ENCODE peak calls at places on chromosome 17, in seven cellular contexts. X, Z, J, R, N, Q and B are unnamed samples. For H3K4me1, the result is how much of the 10 kb centered on the place peaks cover.

GRCh38 chr17:82932146-82933005 is 92.6 kb upstream of the ZNF750 start:
- DNase-seq in X (peak), Z (no peak), J (no peak), R (no peak), N (no peak), Q (peak), B (no peak)

GRCh38 chr17:77329741-77330531 is 189.2 kb downstream of the SEC14L1 start:
- DNase-seq in X (no peak), Z (peak), J (no peak), R (peak), N (no peak), Q (peak), B (peak)

GRCh38 chr17:37743875-37744632 is 805 bp downstream of the HNF1B start:
- DNase-seq in X (no peak), Z (no peak), J (no peak), R (peak), N (peak), Q (peak), B (peak)

GRCh38 chr17:76405607-76405966 is 21.2 kb downstream of the SPHK1 start:
- DNase-seq in X (no peak), Z (no peak), J (no peak), R (no peak), N (no peak), Q (no peak), B (no peak)

GRCh38 chr17:59378621-59379194 is 47.3 kb downstream of the YPEL2 start:
- DNase-seq in X (peak), Z (no peak), J (no peak), R (peak), N (no peak), Q (no peak), B (peak)

GRCh38 chr17:4375039-4375748 is 8.7 kb upstream of the UBE2G1 start:
- DNase-seq in X (no peak), Z (no peak), J (no peak), R (peak), N (no peak), Q (peak), B (peak)

GRCh38 chr17:42287305-42288077 is 807 bp upstream of the STAT5A start:
- DNase-seq in X (no peak), Z (no peak), J (no peak), R (peak), N (peak), Q (peak), B (no peak)

GRCh38 chr17:48636177-48637018 is 10.2 kb upstream of the HOXB9 start:
- DNase-seq in X (peak), Z (peak), J (peak), R (peak), N (peak), Q (peak), B (peak)

GRCh38 chr17:12021604-12022003 is 927 bp downstream of the MAP2K4 start:
- DNase-seq in X (no peak), Z (no peak), J (no peak), R (no peak), N (no peak), Q (no peak), B (peak)

GRCh38 chr17:83085103-83085502 is 5.7 kb downstream of the METRNL start:
- DNase-seq in X (no peak), Z (no peak), J (no peak), R (no peak), N (no peak), Q (no peak), B (no peak)

GRCh38 chr17:5264930-5265329 is 17.2 kb upstream of the RABEP1 start:
- DNase-seq in X (no peak), Z (no peak), J (no peak), R (no peak), N (no peak), Q (peak), B (no peak)

GRCh38 chr17:56936697-56937322 is 23.0 kb upstream of the TRIM25 start:
- DNase-seq in X (no peak), Z (no peak), J (no peak), R (no peak), N (no peak), Q (no peak), B (no peak)

GRCh38 chr17:39923836-39924690 is 3.3 kb downstream of the ORMDL3 start:
- DNase-seq in X (peak), Z (no peak), J (peak), R (no peak), N (no peak), Q (no peak), B (no peak)

GRCh38 chr17:68863091-68863652 is 92.0 kb downstream of the ABCA8 start:
- DNase-seq in X (no peak), Z (no peak), J (no peak), R (no peak), N (no peak), Q (no peak), B (no peak)

GRCh38 chr17:78257810-78258322 is 26.4 kb downstream of the TMEM235 start:
- DNase-seq in X (peak), Z (no peak), J (peak), R (no peak), N (no peak), Q (no peak), B (no peak)

GRCh38 chr17:73293031-73293430 is 18.8 kb downstream of the CDC42EP4 start:
- DNase-seq in X (no peak), Z (no peak), J (no peak), R (no peak), N (no peak), Q (no peak), B (no peak)

GRCh38 chr17:17370711-17371110 is 67.5 kb downstream of the NT5M start:
- DNase-seq in X (no peak), Z (no peak), J (no peak), R (no peak), N (no peak), Q (no peak), B (no peak)

GRCh38 chr17:61338000-61338864 is 61.4 kb upstream of the TBX2 start:
- DNase-seq in X (peak), Z (no peak), J (no peak), R (no peak), N (no peak), Q (no peak), B (no peak)

GRCh38 chr17:17134051-17134951 is 71.8 kb downstream of the PLD6 start:
- DNase-seq in X (no peak), Z (no peak), J (no peak), R (no peak), N (no peak), Q (no peak), B (no peak)

GRCh38 chr17:39152134-39152884 is 872 bp upstream of the PLXDC1 start:
- DNase-seq in X (no peak), Z (no peak), J (no peak), R (peak), N (peak), Q (peak), B (peak)

GRCh38 chr17:31422443-31422842 is 31.0 kb downstream of the RAB11FIP4 start:
- DNase-seq in X (no peak), Z (no peak), J (no peak), R (no peak), N (no peak), Q (no peak), B (no peak)

GRCh38 chr17:61076649-61077048 is 323.0 kb upstream of the TBX2 start:
- DNase-seq in X (peak), Z (no peak), J (no peak), R (no peak), N (no peak), Q (no peak), B (no peak)

GRCh38 chr17:69480197-69480596 is 65.7 kb downstream of the MAP2K6 start:
- DNase-seq in X (no peak), Z (peak), J (no peak), R (no peak), N (no peak), Q (no peak), B (no peak)

GRCh38 chr17:31394544-31394943 is 3.1 kb downstream of the RAB11FIP4 start:
- DNase-seq in X (peak), Z (no peak), J (no peak), R (no peak), N (peak), Q (peak), B (peak)

GRCh38 chr17:81380682-81381518 is 14.4 kb upstream of the BAHCC1 start:
- DNase-seq in X (no peak), Z (no peak), J (no peak), R (no peak), N (no peak), Q (no peak), B (no peak)

GRCh38 chr17:80082403-80083135 is 18.8 kb upstream of the GAA start:
- DNase-seq in X (peak), Z (peak), J (peak), R (peak), N (peak), Q (peak), B (peak)

GRCh38 chr17:41633498-41634197 is 9.3 kb upstream of the KRT17 start:
- DNase-seq in X (no peak), Z (no peak), J (no peak), R (no peak), N (no peak), Q (no peak), B (no peak)

GRCh38 chr17:80971704-80972304 is 19.8 kb upstream of the CHMP6 start:
- DNase-seq in X (no peak), Z (no peak), J (peak), R (no peak), N (no peak), Q (no peak), B (no peak)

GRCh38 chr17:16215002-16215272 is 397 bp downstream of the NCOR1 start:
- DNase-seq in X (no peak), Z (no peak), J (peak), R (peak), N (no peak), Q (peak), B (no peak)

GRCh38 chr17:21194688-21195087 is 19.3 kb downstream of the TMEM11 start:
- DNase-seq in X (peak), Z (no peak), J (peak), R (no peak), N (no peak), Q (no peak), B (no peak)

GRCh38 chr17:31112001-31112661 is 17.4 kb downstream of the NF1 start:
- DNase-seq in X (no peak), Z (no peak), J (no peak), R (no peak), N (no peak), Q (no peak), B (no peak)

GRCh38 chr17:78903101-78903779 is at the start of gene CEP295NL:
- DNase-seq in X (peak), Z (no peak), J (peak), R (no peak), N (no peak), Q (no peak), B (no peak)

GRCh38 chr17:47717845-47718621 is 15.0 kb upstream of the TBX21 start:
- DNase-seq in X (no peak), Z (no peak), J (no peak), R (no peak), N (no peak), Q (no peak), B (no peak)

GRCh38 chr17:46859996-46860395 is 8.6 kb downstream of the WNT9B start:
- DNase-seq in X (no peak), Z (no peak), J (no peak), R (no peak), N (no peak), Q (no peak), B (no peak)

GRCh38 chr17:1997146-1997586 is 28.0 kb downstream of the RTN4RL1 start:
- DNase-seq in X (no peak), Z (no peak), J (no peak), R (no peak), N (no peak), Q (no peak), B (peak)

GRCh38 chr17:65409381-65409780 is 152.1 kb downstream of the AXIN2 start:
- DNase-seq in X (peak), Z (no peak), J (no peak), R (no peak), N (no peak), Q (no peak), B (no peak)

GRCh38 chr17:51563961-51564360 is 303.6 kb downstream of the UTP18 start:
- DNase-seq in X (no peak), Z (no peak), J (no peak), R (no peak), N (no peak), Q (no peak), B (no peak)

GRCh38 chr17:39224778-39225307 is 902 bp downstream of the STAC2 start:
- DNase-seq in X (no peak), Z (no peak), J (no peak), R (no peak), N (no peak), Q (no peak), B (no peak)

GRCh38 chr17:50558955-50559614 is 1.4 kb upstream of the CACNA1G start:
- DNase-seq in X (no peak), Z (no peak), J (no peak), R (no peak), N (no peak), Q (no peak), B (no peak)
- H3K4me3 ChIP-seq in X (no peak), Z (no peak), J (no peak), R (peak), N (peak), Q (no peak), B (peak)

DNA sequence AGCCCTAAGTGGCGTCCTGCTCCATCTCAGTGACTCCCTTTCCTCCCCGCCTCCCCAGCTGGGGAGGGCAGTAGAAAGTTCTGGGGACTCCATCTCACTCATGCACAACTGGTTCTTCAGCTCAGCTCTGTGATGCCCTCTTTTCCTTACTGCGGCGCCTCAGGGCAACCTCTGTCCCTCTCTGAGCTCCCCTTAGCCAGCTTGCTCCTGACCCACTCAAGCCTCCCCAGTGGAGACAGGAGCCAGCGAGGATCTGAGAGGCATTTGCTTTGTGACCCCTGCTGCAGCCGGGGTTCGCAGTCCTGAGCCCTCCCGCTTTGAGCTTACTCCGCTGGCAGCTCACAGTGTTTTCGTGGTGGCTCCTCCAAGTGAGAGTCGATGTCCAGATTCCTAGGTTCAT is 6.2 kb upstream of the MRC2 start:
- DNase-seq in X (no peak), Z (no peak), J (no peak), R (no peak), N (no peak), Q (no peak), B (no peak)
- H3K4me1 ChIP-seq in X (under half), Z (under half), J (under half), R (under half), N (under half), Q (under half), B (under half)

GRCh38 chr17:43871947-43872690 is 25.1 kb downstream of the CD300LG start:
- DNase-seq in X (no peak), Z (no peak), J (no peak), R (peak), N (no peak), Q (peak), B (peak)
- H3K4me3 ChIP-seq in X (no peak), Z (no peak), J (no peak), R (peak), N (no peak), Q (no peak), B (no peak)

GRCh38 chr17:7133916-7134315 is 19.3 kb upstream of the ASGR2 start:
- DNase-seq in X (no peak), Z (no peak), J (no peak), R (no peak), N (no peak), Q (no peak), B (no peak)

GRCh38 chr17:7138800-7139381 is 24.3 kb upstream of the ASGR2 start:
- DNase-seq in X (no peak), Z (no peak), J (no peak), R (no peak), N (no peak), Q (no peak), B (no peak)

GRCh38 chr17:7137182-7137943 is 22.7 kb upstream of the ASGR2 start:
- DNase-seq in X (no peak), Z (no peak), J (no peak), R (peak), N (no peak), Q (no peak), B (no peak)

GRCh38 chr17:7133424-7133823 is 18.8 kb upstream of the ASGR2 start:
- DNase-seq in X (no peak), Z (no peak), J (no peak), R (peak), N (peak), Q (peak), B (no peak)

GRCh38 chr17:7136266-7136877 is 21.8 kb upstream of the ASGR2 start:
- DNase-seq in X (peak), Z (peak), J (peak), R (peak), N (peak), Q (peak), B (peak)
- H3K4me1 ChIP-seq in X (under half), Z (under half), J (under half), R (under half), N (under half), Q (under half), B (under half)